ENCODE peak calls at places on chromosome 11, in six cellular contexts. M, L, W, F, X and C are unnamed samples.

GRCh38 chr11:14554959-14555358 is 34.8 kb upstream of the PSMA1 start:
- DNase-seq in F (no peak), W (no peak), X (no peak), M (no peak), L (no peak), C (no peak)

GRCh38 chr11:41309111-41309522 is 150.3 kb downstream of the LRRC4C start:
- DNase-seq in X (no peak), M (no peak), L (no peak), F (no peak), W (no peak), C (no peak)

GRCh38 chr11:133815636-133816035 is 29.7 kb downstream of the SPATA19 start:
- DNase-seq in X (no peak), W (no peak), M (no peak), L (no peak), F (no peak), C (no peak)

GRCh38 chr11:42249401-42249800 is 789.9 kb upstream of the LRRC4C start:
- DNase-seq in F (no peak), W (no peak), M (no peak), L (no peak), X (no peak), C (no peak)

GRCh38 chr11:118198370-118198769 is 21.9 kb upstream of the SCN2B start:
- DNase-seq in F (peak; percentile 88), L (peak; percentile 87), M (peak; percentile 80), X (peak; percentile 80), W (peak; percentile 84), C (peak; percentile 81)

GRCh38 chr11:100562102-100562501 is 125.0 kb upstream of the ARHGAP42 start:
- DNase-seq in X (no peak), M (no peak), F (no peak), L (no peak), W (no peak), C (no peak)

GRCh38 chr11:34505874-34506273 is 7.7 kb downstream of the ELF5 start:
- DNase-seq in X (no peak), F (no peak), W (no peak), L (no peak), M (no peak), C (no peak)

GRCh38 chr11:62896049-62896448 is 15.4 kb downstream of the SLC3A2 start:
- DNase-seq in X (no peak), W (no peak), L (no peak), M (no peak), F (no peak), C (no peak)

GRCh38 chr11:73784080-73784634 is 3.5 kb upstream of the MRPL48 start:
- DNase-seq in W (no peak), F (no peak), M (no peak), X (no peak), L (no peak), C (no peak)

GRCh38 chr11:76724162-76724768 is 53.7 kb upstream of the LRRC32 start:
- DNase-seq in W (no peak), F (no peak), L (no peak), M (no peak), X (no peak), C (peak; percentile 43)

GRCh38 chr11:111733009-111733408 is 33.2 kb downstream of the PPP2R1B start:
- DNase-seq in L (no peak), W (peak; percentile 40), M (peak; percentile 83), F (no peak), X (no peak), C (no peak)

GRCh38 chr11:73875840-73876239 is 806 bp downstream of the COA4 start:
- DNase-seq in W (no peak), F (no peak), L (peak; percentile 22), X (no peak), M (no peak), C (peak; percentile 8)

GRCh38 chr11:58905716-58906547 is 33.4 kb upstream of the GLYATL1 start:
- DNase-seq in X (no peak), L (peak; percentile 75), M (peak; percentile 64), F (no peak), W (peak; percentile 63), C (peak; percentile 68)

GRCh38 chr11:19864141-19865120 is 151.8 kb downstream of the NAV2 start:
- DNase-seq in M (no peak), L (no peak), X (no peak), F (no peak), W (no peak), C (no peak)

GRCh38 chr11:73152861-73153483 is 10.9 kb upstream of the FCHSD2 start:
- DNase-seq in X (peak; percentile 15), L (no peak), F (no peak), M (no peak), W (no peak), C (no peak)

GRCh38 chr11:10838083-10838482 is 19.8 kb downstream of the ZBED5 start:
- DNase-seq in M (no peak), X (no peak), F (no peak), W (no peak), L (no peak), C (no peak)

GRCh38 chr11:46560300-46561025 is 33.4 kb downstream of the AMBRA1 start:
- DNase-seq in X (no peak), F (no peak), W (no peak), M (no peak), L (no peak), C (no peak)

GRCh38 chr11:73528877-73529530 is 68.9 kb downstream of the FAM168A start:
- DNase-seq in F (no peak), X (no peak), W (no peak), M (no peak), L (no peak), C (no peak)

GRCh38 chr11:84564180-84564866 is 1062.8 kb downstream of the DLG2 start:
- DNase-seq in W (no peak), F (no peak), L (peak; percentile 51), X (no peak), M (no peak), C (peak; percentile 57)

GRCh38 chr11:12587333-12587997 is 86.8 kb upstream of the TEAD1 start:
- DNase-seq in X (no peak), F (no peak), M (no peak), W (no peak), L (no peak), C (peak; percentile 8)

GRCh38 chr11:120875986-120876385 is 147.9 kb upstream of the TBCEL start:
- DNase-seq in X (no peak), M (no peak), L (no peak), F (no peak), W (no peak), C (no peak)

GRCh38 chr11:131504199-131504949 is 134.0 kb downstream of the NTM start:
- DNase-seq in X (no peak), W (no peak), M (no peak), L (peak; percentile 75), F (no peak), C (peak; percentile 44)

DNA sequence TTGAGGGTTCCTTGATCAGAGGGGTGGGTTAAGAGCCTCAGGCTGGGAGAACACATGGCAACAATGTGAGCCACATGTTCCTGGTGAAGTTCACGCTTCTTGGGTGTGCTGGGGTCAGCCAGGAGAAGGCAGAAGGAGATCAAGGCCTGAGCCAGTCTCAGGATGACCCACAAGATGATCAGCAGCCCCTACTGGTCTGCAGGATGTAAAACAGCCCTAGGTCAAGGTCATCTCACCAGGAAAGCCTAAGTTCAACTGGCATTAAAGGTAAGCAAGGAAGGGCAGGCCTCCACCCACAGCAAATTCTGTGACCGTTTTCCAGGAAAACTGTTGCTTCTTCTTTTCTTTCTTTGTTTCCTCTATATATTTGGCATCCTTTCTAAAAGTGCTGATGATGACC is 156.7 kb upstream of the KIRREL3 start:
- DNase-seq in M (no peak), F (no peak), W (no peak), L (no peak), X (no peak), C (no peak)
- TF ChIP-seq CTCF in M (no peak), F (no peak), W (no peak), L (no peak), X (no peak), C (no peak)

GRCh38 chr11:8527939-8528338 is 66.1 kb downstream of the STK33 start:
- DNase-seq in W (no peak), L (no peak), X (no peak), M (no peak), F (no peak), C (no peak)

GRCh38 chr11:8531982-8532381 is 62.0 kb downstream of the STK33 start:
- DNase-seq in M (no peak), X (no peak), L (no peak), W (no peak), F (no peak), C (no peak)

GRCh38 chr11:8531312-8531711 is 62.7 kb downstream of the STK33 start:
- DNase-seq in M (no peak), F (no peak), W (peak; percentile 44), X (no peak), L (peak; percentile 90), C (no peak)

GRCh38 chr11:8532475-8532874 is 61.6 kb downstream of the STK33 start:
- DNase-seq in X (no peak), M (no peak), L (no peak), F (no peak), W (no peak), C (no peak)

GRCh38 chr11:8533332-8533731 is 60.7 kb downstream of the STK33 start:
- DNase-seq in X (no peak), F (no peak), L (no peak), W (no peak), M (no peak), C (no peak)
- TF ChIP-seq CTCF in X (no peak), F (no peak), L (no peak), W (no peak), M (no peak), C (no peak)

DNA sequence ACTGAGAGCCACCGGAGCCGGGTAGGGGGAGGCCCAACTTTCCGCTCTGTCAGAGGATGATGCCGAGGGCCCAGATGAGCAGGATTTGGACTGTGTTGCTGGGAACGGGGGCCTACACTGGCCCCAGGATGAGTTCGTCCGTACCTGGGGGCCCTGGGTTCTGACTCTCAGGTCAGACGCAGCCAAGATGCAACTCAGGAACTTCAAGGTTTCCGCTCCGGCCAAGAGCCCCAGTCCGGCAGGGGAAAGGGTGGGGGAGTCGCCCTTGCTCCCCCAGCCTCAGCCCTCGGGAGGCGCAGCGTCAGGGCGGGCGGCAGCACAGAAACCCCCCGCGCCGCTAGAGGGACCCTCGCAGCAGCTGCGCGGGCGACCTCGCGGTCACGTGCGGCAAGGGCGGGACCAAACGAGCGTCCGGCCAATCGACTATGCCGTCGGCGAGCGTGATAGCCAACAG is 241 bp upstream of the ARL2 start:
- DNase-seq in F (peak; percentile 94), L (peak; percentile 96), W (peak; percentile 95), M (peak; percentile 90), X (peak; percentile 81), C (peak; percentile 93)
- TF ChIP-seq CTCF in F (no peak), L (peak; percentile 87), W (peak; percentile 56), M (peak; percentile 68), X (peak; percentile 74), C (peak; percentile 91)

DNA sequence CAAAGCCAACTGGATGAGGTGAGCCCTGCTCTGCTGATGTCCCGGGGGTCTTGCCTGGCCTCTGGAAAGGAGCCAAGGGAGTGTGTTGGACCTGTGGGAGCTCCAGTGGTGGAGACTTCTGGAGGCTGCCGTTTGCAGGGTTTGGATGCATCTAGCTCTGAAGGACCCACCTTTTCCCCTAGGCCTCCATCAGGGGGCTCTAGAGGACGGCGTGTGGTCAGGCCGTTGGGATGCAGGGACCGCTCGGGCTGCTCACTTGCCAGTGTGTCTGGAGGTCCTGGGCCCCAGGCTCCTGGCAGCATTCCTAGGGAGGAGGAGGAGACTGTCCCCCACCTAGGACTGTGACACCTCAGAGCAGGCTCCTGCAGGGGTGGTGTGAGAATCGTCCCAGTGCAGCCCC is 58.3 kb downstream of the PRDM11 start:
- DNase-seq in F (no peak), L (no peak), X (no peak), M (no peak), W (no peak), C (no peak)
- TF ChIP-seq CTCF in F (no peak), L (no peak), X (no peak), M (peak; percentile 60), W (peak; percentile 33), C (no peak)